ENCODE peak calls at places on chromosome 10, in nine cellular contexts. Y, D, H, B, N, Z, O, L and A are unnamed samples.
A peak's percentile ranks its signal among the peaks of the same experiment; 100 is the strongest.

GRCh38 chr10:130934333-130935035 is 377.0 kb downstream of the TCERG1L start:
- DNase-seq in Y (no peak), D (peak; percentile 27), H (no peak), B (no peak), N (no peak), Z (no peak), O (no peak), L (no peak), A (no peak)

GRCh38 chr10:121594076-121594475 is 4.2 kb downstream of the FGFR2 start:
- DNase-seq in Y (no peak), D (no peak), H (no peak), B (no peak), N (no peak), Z (no peak), O (no peak), L (no peak), A (no peak)

GRCh38 chr10:7817576-7817975 is 729 bp upstream of the TAF3 start:
- DNase-seq in Y (no peak), D (no peak), H (no peak), B (no peak), N (no peak), Z (no peak), O (no peak), L (no peak), A (no peak)

GRCh38 chr10:8331896-8332729 is 277.6 kb downstream of the GATA3 start:
- DNase-seq in Y (peak; percentile 71), D (peak; percentile 33), H (peak; percentile 48), B (peak; percentile 34), N (peak; percentile 23), Z (no peak), O (peak; percentile 27), L (peak; percentile 12), A (peak; percentile 28)

GRCh38 chr10:57579926-57580325 is 687.8 kb downstream of the IPMK start:
- DNase-seq in Y (peak; percentile 62), D (peak; percentile 65), H (peak; percentile 23), B (peak; percentile 2), N (no peak), Z (peak; percentile 8), O (no peak), L (no peak), A (peak; percentile 12)

GRCh38 chr10:290026-290725 is 154.9 kb downstream of the ZMYND11 start:
- DNase-seq in Y (no peak), D (no peak), H (no peak), B (no peak), N (peak; percentile 62), Z (peak; percentile 91), O (no peak), L (no peak), A (peak; percentile 71)

GRCh38 chr10:95540514-95541052 is 20.6 kb downstream of the SORBS1 start:
- DNase-seq in Y (no peak), D (no peak), H (no peak), B (no peak), N (no peak), Z (no peak), O (no peak), L (no peak), A (no peak)

GRCh38 chr10:10056958-10057357 is 960.7 kb upstream of the CELF2 start:
- DNase-seq in Y (no peak), D (peak; percentile 74), H (peak; percentile 51), B (no peak), N (no peak), Z (no peak), O (no peak), L (no peak), A (no peak)

GRCh38 chr10:5447611-5448071 is 35.3 kb downstream of the NET1 start:
- DNase-seq in Y (peak; percentile 34), D (no peak), H (no peak), B (no peak), N (no peak), Z (no peak), O (no peak), L (no peak), A (peak; percentile 36)

GRCh38 chr10:35884657-35885071 is 242.6 kb upstream of the FZD8 start:
- DNase-seq in Y (no peak), D (no peak), H (no peak), B (no peak), N (no peak), Z (no peak), O (no peak), L (no peak), A (no peak)

GRCh38 chr10:13054844-13055243 is 45.1 kb upstream of the OPTN start:
- DNase-seq in Y (no peak), D (peak; percentile 63), H (peak; percentile 6), B (no peak), N (no peak), Z (no peak), O (no peak), L (no peak), A (no peak)

GRCh38 chr10:46293832-46294640 is 7.2 kb downstream of the ANTXRL start:
- DNase-seq in Y (peak; percentile 36), D (peak; percentile 57), H (no peak), B (no peak), N (no peak), Z (no peak), O (no peak), L (no peak), A (no peak)

GRCh38 chr10:58064714-58065528 is 202.8 kb downstream of the IPMK start:
- DNase-seq in Y (peak; percentile 57), D (peak; percentile 82), H (peak; percentile 66), B (peak; percentile 24), N (no peak), Z (peak; percentile 61), O (no peak), L (no peak), A (peak; percentile 72)

GRCh38 chr10:58590152-58590551 is 77.5 kb downstream of the BICC1 start:
- DNase-seq in Y (peak; percentile 79), D (peak; percentile 97), H (peak; percentile 94), B (peak; percentile 51), N (peak; percentile 29), Z (peak; percentile 98), O (peak; percentile 54), L (peak; percentile 30), A (peak; percentile 98)

GRCh38 chr10:61404771-61405170 is 48.4 kb downstream of the TMEM26 start:
- DNase-seq in Y (no peak), D (peak; percentile 73), H (peak; percentile 10), B (no peak), N (no peak), Z (peak; percentile 76), O (no peak), L (no peak), A (peak; percentile 60)

GRCh38 chr10:13231808-13232207 is 2.4 kb downstream of the UCMA start:
- DNase-seq in Y (peak; percentile 11), D (no peak), H (no peak), B (no peak), N (no peak), Z (no peak), O (no peak), L (no peak), A (no peak)

GRCh38 chr10:84339025-84339424 is 10.6 kb downstream of the CCSER2 start:
- DNase-seq in Y (no peak), D (no peak), H (no peak), B (no peak), N (no peak), Z (no peak), O (no peak), L (no peak), A (no peak)

GRCh38 chr10:118920206-118920605 is 109.3 kb upstream of the NANOS1 start:
- DNase-seq in Y (no peak), D (no peak), H (no peak), B (no peak), N (no peak), Z (no peak), O (no peak), L (no peak), A (no peak)

GRCh38 chr10:43976292-43976691 is 327.6 kb upstream of the ZNF32 start:
- DNase-seq in Y (no peak), D (no peak), H (no peak), B (no peak), N (no peak), Z (no peak), O (no peak), L (no peak), A (no peak)

GRCh38 chr10:132362151-132362611 is 30.2 kb downstream of the LRRC27 start:
- DNase-seq in Y (no peak), D (no peak), H (no peak), B (no peak), N (no peak), Z (no peak), O (no peak), L (no peak), A (no peak)

GRCh38 chr10:73060738-73061635 is 35.7 kb downstream of the P4HA1 start:
- DNase-seq in Y (peak; percentile 54), D (peak; percentile 59), H (peak; percentile 38), B (peak; percentile 50), N (no peak), Z (peak; percentile 30), O (no peak), L (no peak), A (peak; percentile 45)
- TF ChIP-seq CTCF in Y (peak; percentile 52), D (peak; percentile 56), H (peak; percentile 42), B (peak; percentile 76), N (peak; percentile 32), Z (peak; percentile 48), O (peak; percentile 41), L (peak; percentile 24), A (peak; percentile 46)

GRCh38 chr10:24720096-24720495 is 3.6 kb downstream of the ARHGAP21 start:
- DNase-seq in Y (peak; percentile 53), D (no peak), H (no peak), B (no peak), N (no peak), Z (no peak), O (no peak), L (no peak), A (no peak)
- H3K4me3 ChIP-seq in Y (peak overlapping the region; percentile 79), D (peak overlapping the region; percentile 79), H (peak overlapping the region; percentile 88), B (peak overlapping the region; percentile 86), N (peak overlapping the region; percentile 82), Z (peak overlapping the region; percentile 89), O (peak overlapping the region; percentile 63), L (peak overlapping the region; percentile 82), A (peak overlapping the region; percentile 78)

GRCh38 chr10:113922787-113923570 is 68.5 kb downstream of the NHLRC2 start:
- DNase-seq in Y (no peak), D (no peak), H (no peak), B (no peak), N (no peak), Z (no peak), O (no peak), L (no peak), A (no peak)
- TF ChIP-seq CTCF in Y (no peak), D (no peak), H (no peak), B (no peak), N (no peak), Z (no peak), O (no peak), L (no peak), A (no peak)

DNA sequence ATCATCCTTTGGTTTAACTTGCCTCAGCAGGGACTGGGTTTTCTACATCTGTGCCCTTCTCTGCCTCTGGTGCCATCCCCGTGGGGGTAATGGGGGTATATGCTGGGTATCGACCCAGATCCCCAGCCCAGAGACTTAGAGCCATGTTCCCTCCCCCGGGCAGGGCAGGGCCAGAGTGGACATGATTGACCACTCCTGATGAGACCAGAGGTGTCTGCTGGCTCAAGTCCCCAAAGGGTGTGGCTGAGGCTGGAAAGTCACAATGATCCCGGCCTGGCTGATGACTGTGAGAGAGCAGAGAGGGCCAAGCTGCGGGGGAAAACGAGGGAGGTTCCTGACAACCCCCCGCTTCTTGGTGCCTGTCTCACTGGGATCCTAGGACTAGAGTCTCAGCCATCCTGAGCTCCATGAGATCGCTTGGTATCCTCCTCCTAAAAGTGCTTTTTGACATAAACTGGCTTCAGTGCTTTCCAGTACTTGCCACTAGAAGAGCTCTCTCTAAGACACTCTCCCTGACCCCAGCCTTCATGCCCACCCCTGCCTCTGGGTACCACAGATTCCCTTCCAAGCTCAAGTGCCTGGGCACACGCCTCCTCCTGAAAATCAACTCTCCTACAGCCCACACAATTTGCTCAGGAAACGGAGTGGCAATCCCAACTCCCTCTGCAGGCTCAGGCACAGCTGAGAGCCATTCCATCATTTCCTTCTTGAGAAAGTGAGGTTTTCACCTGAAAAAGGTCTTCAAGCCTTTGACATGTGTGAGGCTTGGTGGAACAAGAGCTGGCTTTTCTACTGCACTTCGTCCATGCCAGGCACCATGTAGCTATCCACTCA is 33.9 kb downstream of the DRGX start:
- DNase-seq in Y (no peak), D (no peak), H (no peak), B (no peak), N (no peak), Z (no peak), O (no peak), L (no peak), A (no peak)
- H3K4me3 ChIP-seq in Y (no peak overlapping the region), D (no peak overlapping the region), H (no peak overlapping the region), B (no peak overlapping the region), N (no peak overlapping the region), Z (no peak overlapping the region), O (no peak overlapping the region), L (no peak overlapping the region), A (no peak overlapping the region)